ENCODE peak calls at places on chromosomes 1 and 21, in seven cellular contexts. L, W, S, D, Z, N and O are unnamed samples.

GRCh38 chr21:45612096-45613019 is 31.2 kb upstream of the PCBP3 start:
- DNase-seq in W (no peak), Z (peak; percentile 42), L (no peak), N (no peak), S (no peak), D (no peak), O (peak; percentile 36)

GRCh38 chr1:244273845-244274619 is 177.7 kb downstream of the ADSS2 start:
- DNase-seq in N (no peak), S (no peak), Z (no peak), L (no peak), W (peak; percentile 89), D (peak; percentile 24), O (peak; percentile 36)

GRCh38 chr1:3846521-3846920 is 10.5 kb downstream of the CEP104 start:
- DNase-seq in Z (peak; percentile 3), S (no peak), N (no peak), L (no peak), W (no peak), D (no peak), O (no peak)

GRCh38 chr1:225903623-225904022 is 14.7 kb upstream of the LEFTY1 start:
- DNase-seq in S (no peak), Z (no peak), L (no peak), D (no peak), N (no peak), W (no peak), O (no peak)

GRCh38 chr21:44687671-44688070 is 5.7 kb upstream of the KRTAP12-1 start:
- DNase-seq in D (no peak), W (no peak), Z (peak; percentile 16), L (no peak), S (no peak), N (no peak), O (no peak)

GRCh38 chr1:82506970-82507369 is 706.2 kb downstream of the ADGRL2 start:
- DNase-seq in W (no peak), L (no peak), Z (no peak), D (no peak), N (no peak), S (no peak), O (no peak)

GRCh38 chr1:37726191-37726590 is 33.9 kb downstream of the CDCA8 start:
- DNase-seq in L (no peak), W (no peak), Z (no peak), N (no peak), S (no peak), D (no peak), O (no peak)

GRCh38 chr21:45246535-45247320 is 41.0 kb downstream of the POFUT2 start:
- DNase-seq in S (no peak), D (no peak), L (no peak), N (no peak), W (no peak), Z (no peak), O (no peak)

GRCh38 chr1:78440381-78440793 is 50.4 kb upstream of the PTGFR start:
- DNase-seq in L (no peak), D (no peak), W (peak; percentile 22), N (no peak), S (no peak), Z (no peak), O (no peak)

GRCh38 chr1:45403298-45404079 is 63.2 kb upstream of the MUTYH start:
- DNase-seq in W (no peak), N (no peak), Z (no peak), L (no peak), D (no peak), S (no peak), O (no peak)

GRCh38 chr1:101004061-101004460 is 21.5 kb downstream of the DPH5 start:
- DNase-seq in W (no peak), L (no peak), N (no peak), Z (no peak), S (no peak), D (no peak), O (no peak)

GRCh38 chr21:41943468-41944250 is 10.2 kb downstream of the C2CD2 start:
- DNase-seq in Z (no peak), N (no peak), W (no peak), S (no peak), D (no peak), L (no peak), O (no peak)

GRCh38 chr1:26471498-26472329 is 526 bp upstream of the HMGN2 start:
- DNase-seq in D (peak; percentile 33), L (peak; percentile 67), N (peak; percentile 48), Z (peak; percentile 77), S (peak; percentile 42), W (no peak), O (peak; percentile 70)

GRCh38 chr21:45104560-45104959 is 30.2 kb downstream of the ADARB1 start:
- DNase-seq in D (no peak), N (no peak), S (no peak), L (no peak), Z (peak; percentile 76), W (no peak), O (no peak)